ENCODE peak calls at places on chromosomes 13 and 19, in nine cellular contexts. P, V, X, I, K, C, T, H and W are unnamed samples.

GRCh38 chr13:76886292-76887061 is at the start of gene KCTD12:
- DNase-seq in P (peak), V (peak), X (peak), I (peak), K (peak), C (peak), T (peak), H (peak), W (peak)

GRCh38 chr19:9848060-9848459 is 12.9 kb downstream of the PIN1 start:
- DNase-seq in P (no peak), V (no peak), X (no peak), I (no peak), K (peak), C (peak), T (no peak), H (no peak), W (peak)

GRCh38 chr13:33355470-33355869 is 69.9 kb upstream of the STARD13 start:
- DNase-seq in P (no peak), V (no peak), X (no peak), I (peak), K (no peak), C (no peak), T (peak), H (no peak), W (no peak)

GRCh38 chr13:37747071-37747612 is 122.4 kb downstream of the TRPC4 start:
- DNase-seq in P (no peak), V (no peak), X (no peak), I (peak), K (no peak), C (no peak), T (peak), H (no peak), W (no peak)

GRCh38 chr13:68066879-68067513 is 836.9 kb upstream of the PCDH9 start:
- DNase-seq in P (no peak), V (no peak), X (no peak), I (no peak), K (no peak), C (no peak), T (no peak), H (no peak), W (no peak)

GRCh38 chr13:111114362-111115050 is 604 bp upstream of the ARHGEF7 start:
- DNase-seq in P (no peak), V (peak), X (no peak), I (peak), K (peak), C (peak), T (peak), H (no peak), W (peak)

GRCh38 chr19:15112385-15112784 is 5.2 kb downstream of the SYDE1 start:
- DNase-seq in P (no peak), V (peak), X (no peak), I (no peak), K (peak), C (no peak), T (no peak), H (no peak), W (no peak)

GRCh38 chr13:38394777-38395504 is 45.3 kb downstream of the UFM1 start:
- DNase-seq in P (no peak), V (no peak), X (no peak), I (peak), K (no peak), C (no peak), T (no peak), H (no peak), W (no peak)

GRCh38 chr13:50156140-50156539 is 140.9 kb downstream of the KCNRG start:
- DNase-seq in P (no peak), V (no peak), X (no peak), I (peak), K (no peak), C (no peak), T (peak), H (no peak), W (no peak)

GRCh38 chr13:67119481-67119883 is 110.7 kb downstream of the PCDH9 start:
- DNase-seq in P (no peak), V (no peak), X (no peak), I (peak), K (no peak), C (no peak), T (peak), H (no peak), W (no peak)

GRCh38 chr13:42064259-42064658 is 15.8 kb downstream of the DGKH start:
- DNase-seq in P (no peak), V (no peak), X (no peak), I (peak), K (no peak), C (no peak), T (peak), H (no peak), W (no peak)

GRCh38 chr19:54231077-54231931 is 8.5 kb upstream of the LILRB3 start:
- DNase-seq in P (peak), V (peak), X (peak), I (peak), K (peak), C (peak), T (peak), H (peak), W (peak)

GRCh38 chr19:31261651-31262331 is 87.4 kb downstream of the TSHZ3 start:
- DNase-seq in P (no peak), V (no peak), X (no peak), I (peak), K (no peak), C (no peak), T (no peak), H (no peak), W (no peak)

GRCh38 chr19:36819130-36819630 is 19.0 kb downstream of the ZNF790 start:
- DNase-seq in P (no peak), V (no peak), X (no peak), I (peak), K (peak), C (no peak), T (no peak), H (no peak), W (no peak)

GRCh38 chr13:76656496-76656895 is 229.7 kb downstream of the KCTD12 start:
- DNase-seq in P (no peak), V (no peak), X (no peak), I (no peak), K (no peak), C (no peak), T (no peak), H (no peak), W (no peak)

GRCh38 chr19:13099073-13099999 is 3.3 kb downstream of the LYL1 start:
- DNase-seq in P (no peak), V (peak), X (peak), I (peak), K (peak), C (peak), T (peak), H (peak), W (peak)

GRCh38 chr19:41657157-41657556 is 30.3 kb upstream of the CEACAM4 start:
- DNase-seq in P (no peak), V (no peak), X (no peak), I (no peak), K (peak), C (no peak), T (no peak), H (no peak), W (no peak)

GRCh38 chr19:16612631-16613030 is 15.4 kb downstream of the MED26 start:
- DNase-seq in P (no peak), V (no peak), X (no peak), I (peak), K (no peak), C (no peak), T (no peak), H (no peak), W (no peak)

GRCh38 chr13:106423530-106423929 is 111.9 kb downstream of the EFNB2 start:
- DNase-seq in P (no peak), V (no peak), X (no peak), I (no peak), K (peak), C (no peak), T (no peak), H (no peak), W (no peak)

GRCh38 chr13:80237646-80238045 is 103.3 kb downstream of the SPRY2 start:
- DNase-seq in P (no peak), V (no peak), X (no peak), I (peak), K (no peak), C (no peak), T (peak), H (no peak), W (no peak)

GRCh38 chr19:16062789-16063188 is 13.5 kb upstream of the TPM4 start:
- DNase-seq in P (no peak), V (no peak), X (peak), I (peak), K (peak), C (no peak), T (peak), H (no peak), W (peak)

GRCh38 chr19:14265285-14266036 is 59.5 kb upstream of the ADGRL1 start:
- DNase-seq in P (no peak), V (no peak), X (no peak), I (no peak), K (peak), C (peak), T (no peak), H (no peak), W (no peak)

GRCh38 chr19:11420429-11420893 is 1.3 kb upstream of the RGL3 start:
- DNase-seq in P (peak), V (peak), X (no peak), I (peak), K (peak), C (peak), T (peak), H (no peak), W (peak)

GRCh38 chr19:32581704-32582164 is 744 bp downstream of the PDCD5 start:
- DNase-seq in P (no peak), V (no peak), X (no peak), I (peak), K (peak), C (no peak), T (peak), H (no peak), W (peak)

GRCh38 chr13:39038569-39038898 is 278 bp downstream of the NHLRC3 start:
- DNase-seq in P (no peak), V (peak), X (no peak), I (peak), K (no peak), C (peak), T (peak), H (peak), W (no peak)

GRCh38 chr19:35216833-35217707 is 11.5 kb downstream of the FAM187B start:
- DNase-seq in P (peak), V (no peak), X (peak), I (no peak), K (peak), C (no peak), T (no peak), H (no peak), W (no peak)

GRCh38 chr19:5397804-5398692 is 57.2 kb upstream of the ZNRF4 start:
- DNase-seq in P (peak), V (no peak), X (no peak), I (no peak), K (peak), C (no peak), T (no peak), H (no peak), W (no peak)

GRCh38 chr19:18322318-18322758 is 538 bp downstream of the LSM4 start:
- DNase-seq in P (no peak), V (peak), X (no peak), I (peak), K (peak), C (no peak), T (peak), H (peak), W (no peak)

GRCh38 chr19:17775991-17776803 is 18.7 kb upstream of the B3GNT3 start:
- DNase-seq in P (no peak), V (no peak), X (no peak), I (peak), K (no peak), C (peak), T (peak), H (no peak), W (no peak)

GRCh38 chr13:113355621-113356020 is 8.3 kb downstream of the GRTP1 start:
- DNase-seq in P (no peak), V (no peak), X (no peak), I (no peak), K (no peak), C (no peak), T (no peak), H (no peak), W (no peak)

GRCh38 chr13:102045713-102046112 is 356.1 kb downstream of the FGF14 start:
- DNase-seq in P (no peak), V (no peak), X (no peak), I (no peak), K (peak), C (no peak), T (no peak), H (no peak), W (no peak)

GRCh38 chr19:39411006-39411831 is 1.2 kb upstream of the PLEKHG2 start:
- DNase-seq in P (no peak), V (peak), X (no peak), I (no peak), K (no peak), C (no peak), T (no peak), H (no peak), W (peak)

GRCh38 chr13:111039735-111040134 is 75.4 kb upstream of the ARHGEF7 start:
- DNase-seq in P (no peak), V (no peak), X (no peak), I (no peak), K (no peak), C (no peak), T (no peak), H (peak), W (no peak)

GRCh38 chr13:59680429-59681024 is 483.2 kb downstream of the DIAPH3 start:
- DNase-seq in P (no peak), V (no peak), X (no peak), I (peak), K (peak), C (no peak), T (peak), H (no peak), W (no peak)

GRCh38 chr19:35045667-35046300 is 4.3 kb downstream of the HPN start:
- DNase-seq in P (peak), V (peak), X (peak), I (peak), K (peak), C (no peak), T (peak), H (no peak), W (peak)

GRCh38 chr19:55466246-55466614 is 1.7 kb upstream of the C19orf85 start:
- DNase-seq in P (no peak), V (no peak), X (no peak), I (no peak), K (no peak), C (no peak), T (no peak), H (no peak), W (no peak)

GRCh38 chr19:50434525-50434924 is 1.8 kb downstream of the MYBPC2 start:
- DNase-seq in P (no peak), V (no peak), X (no peak), I (no peak), K (no peak), C (no peak), T (no peak), H (no peak), W (no peak)

GRCh38 chr19:28416245-28416644 is 796.7 kb downstream of the UQCRFS1 start:
- DNase-seq in P (no peak), V (no peak), X (no peak), I (no peak), K (no peak), C (no peak), T (no peak), H (no peak), W (no peak)

GRCh38 chr19:3239367-3239766 is 14.9 kb downstream of the CELF5 start:
- DNase-seq in P (no peak), V (no peak), X (no peak), I (no peak), K (no peak), C (no peak), T (no peak), H (no peak), W (no peak)